ENCODE peak calls at places on chromosomes 1 and 21, in four cellular contexts. Y, N, R and C are unnamed samples.

GRCh38 chr1:237507005-237507404 is 383.7 kb downstream of the ZP4 start:
- DNase-seq in R (no peak), N (no peak), Y (no peak), C (no peak)

GRCh38 chr1:156076609-156077429 is 5.4 kb downstream of the MEX3A start:
- DNase-seq in N (peak), Y (peak), R (no peak), C (no peak)

GRCh38 chr1:85550784-85551516 is 29.6 kb upstream of the CCN1 start:
- DNase-seq in N (no peak), R (peak), Y (no peak), C (no peak)

GRCh38 chr1:209651148-209651547 is 1.1 kb downstream of the LAMB3 start:
- DNase-seq in N (peak), R (no peak), Y (no peak), C (peak)

GRCh38 chr1:230857822-230858221 is 10.5 kb downstream of the C1orf198 start:
- DNase-seq in Y (no peak), R (no peak), N (no peak), C (no peak)

GRCh38 chr1:4108341-4108740 is 208.3 kb upstream of the C1orf174 start:
- DNase-seq in N (no peak), R (no peak), Y (peak), C (no peak)

GRCh38 chr1:235342039-235342438 is 13.7 kb downstream of the GGPS1 start:
- DNase-seq in Y (no peak), R (no peak), N (no peak), C (no peak)

GRCh38 chr1:115184951-115185331 is 95.6 kb upstream of the TSPAN2 start:
- DNase-seq in R (no peak), Y (no peak), N (no peak), C (no peak)

GRCh38 chr1:239308701-239309333 is 77.6 kb upstream of the CHRM3 start:
- DNase-seq in Y (peak), R (no peak), N (peak), C (no peak)

GRCh38 chr21:44801468-44802395 is at the start of gene UBE2G2:
- DNase-seq in R (no peak), N (peak), Y (peak), C (peak)

GRCh38 chr1:40709100-40709801 is 17.7 kb downstream of the NFYC start:
- DNase-seq in R (peak), N (peak), Y (peak), C (no peak)

GRCh38 chr1:76430532-76430931 is 356.0 kb downstream of the ST6GALNAC3 start:
- DNase-seq in Y (no peak), N (no peak), R (no peak), C (no peak)

GRCh38 chr1:86758570-86758969 is 54.2 kb downstream of the SH3GLB1 start:
- DNase-seq in Y (no peak), N (peak), R (no peak), C (peak)

GRCh38 chr21:45831991-45832740 is 149.4 kb upstream of the COL6A1 start:
- DNase-seq in N (peak), R (no peak), Y (no peak), C (peak)